ENCODE peak calls at places on chromosomes 11 and 22, in nine cellular contexts. C, S, M, B, L, T, E, W and O are unnamed samples.

GRCh38 chr11:204587-205109 is 2.6 kb downstream of the BET1L start:
- DNase-seq in M (no peak), T (no peak), C (no peak), B (no peak), W (no peak), E (no peak), S (no peak), L (no peak), O (no peak)

GRCh38 chr22:42682113-42682851 is 33.1 kb upstream of the CYB5R3 start:
- DNase-seq in M (no peak), L (no peak), C (no peak), W (no peak), B (no peak), E (no peak), T (no peak), S (no peak), O (no peak)

GRCh38 chr22:17201285-17201945 is 17.8 kb downstream of the ADA2 start:
- DNase-seq in M (peak; percentile 42), T (no peak), L (no peak), C (no peak), W (peak; percentile 25), B (peak; percentile 21), S (peak; percentile 22), E (no peak), O (no peak)

GRCh38 chr11:128804481-128804880 is 62.6 kb downstream of the KCNJ1 start:
- DNase-seq in C (no peak), M (peak; percentile 31), E (no peak), W (no peak), T (no peak), B (no peak), S (peak; percentile 27), L (no peak), O (no peak)

GRCh38 chr11:64485077-64485476 is 105.9 kb upstream of the SLC22A12 start:
- DNase-seq in L (no peak), B (no peak), M (no peak), E (no peak), W (no peak), C (no peak), T (no peak), S (no peak), O (peak; percentile 43)

GRCh38 chr11:114358711-114359110 is 41.6 kb downstream of the C11orf71 start:
- DNase-seq in E (no peak), L (no peak), C (no peak), M (no peak), T (no peak), B (no peak), W (no peak), S (peak; percentile 18), O (no peak)

GRCh38 chr11:8218409-8218808 is 45.3 kb downstream of the LMO1 start:
- DNase-seq in M (no peak), S (no peak), E (no peak), C (no peak), W (no peak), B (no peak), T (no peak), L (no peak), O (no peak)

GRCh38 chr11:63858628-63859550 is 20.0 kb downstream of the MARK2 start:
- DNase-seq in B (no peak), E (no peak), C (no peak), S (peak; percentile 94), W (no peak), M (peak; percentile 81), L (no peak), T (peak; percentile 97), O (no peak)

GRCh38 chr11:68355471-68355870 is 43.1 kb downstream of the LRP5 start:
- DNase-seq in M (no peak), B (no peak), E (no peak), W (no peak), S (no peak), C (no peak), L (no peak), T (no peak), O (no peak)

GRCh38 chr11:66956689-66957290 is 1.4 kb downstream of the PC start:
- DNase-seq in L (no peak), W (peak; percentile 28), M (peak; percentile 76), E (no peak), T (no peak), B (no peak), C (no peak), S (peak; percentile 72), O (no peak)

GRCh38 chr11:130190371-130190881 is 30.8 kb downstream of the ST14 start:
- DNase-seq in B (no peak), M (no peak), E (no peak), T (no peak), W (no peak), S (no peak), L (no peak), C (no peak), O (no peak)

GRCh38 chr11:93392862-93393261 is 62.3 kb downstream of the DEUP1 start:
- DNase-seq in B (no peak), C (no peak), S (no peak), M (no peak), E (no peak), L (no peak), T (no peak), W (no peak), O (no peak)

GRCh38 chr11:69060005-69060404 is 11.3 kb downstream of the TPCN2 start:
- DNase-seq in B (no peak), M (peak; percentile 35), T (no peak), W (no peak), S (no peak), C (no peak), L (no peak), E (no peak), O (no peak)